ENCODE peak calls at places on chromosomes 12 and 14, in seven cellular contexts. One of them, this sample, is unnamed.
A peak's percentile ranks its signal among the peaks of the same experiment; 100 is the strongest.

GRCh38 chr14:60622920-60623263 is 26.4 kb downstream of the SIX1 start:
- DNase-seq in HCEC 1CT: peak; percentile 67
- DNase-seq in RPMI7951: peak; percentile 48
- DNase-seq in AG08395: peak; percentile 50
- DNase-seq in stimulated activated CD4-positive, alpha-beta T cell treated with anti-CD3 and anti-CD28 coated beads, Interleukin-4, amount 100 ng/mL, for 24 hours: no peak
- DNase-seq in T1000: no peak
- DNase-seq in anterior cingulate cortex: no peak
- DNase-seq in this sample: no peak

GRCh38 chr14:76836029-76836630 is 9.9 kb downstream of the LRRC74A start:
- DNase-seq in anterior cingulate cortex: no peak
- DNase-seq in HCEC 1CT: no peak
- DNase-seq in T1000: no peak
- DNase-seq in stimulated activated CD4-positive, alpha-beta T cell treated with anti-CD3 and anti-CD28 coated beads, Interleukin-4, amount 100 ng/mL, for 24 hours: no peak
- DNase-seq in RPMI7951: peak; percentile 33
- DNase-seq in AG08395: no peak
- DNase-seq in this sample: no peak

GRCh38 chr14:50040401-50040775 is 76.0 kb downstream of the VCPKMT start:
- DNase-seq in AG08395: peak; percentile 58
- DNase-seq in anterior cingulate cortex: no peak
- DNase-seq in stimulated activated CD4-positive, alpha-beta T cell treated with anti-CD3 and anti-CD28 coated beads, Interleukin-4, amount 100 ng/mL, for 24 hours: peak; percentile 46
- DNase-seq in T1000: no peak
- DNase-seq in RPMI7951: peak; percentile 81
- DNase-seq in HCEC 1CT: peak; percentile 86
- DNase-seq in this sample: peak; percentile 53

GRCh38 chr12:58915634-58916033 is 4.7 kb downstream of the LRIG3 start:
- DNase-seq in anterior cingulate cortex: no peak
- DNase-seq in AG08395: peak; percentile 66
- DNase-seq in stimulated activated CD4-positive, alpha-beta T cell treated with anti-CD3 and anti-CD28 coated beads, Interleukin-4, amount 100 ng/mL, for 24 hours: no peak
- DNase-seq in RPMI7951: peak; percentile 64
- DNase-seq in T1000: no peak
- DNase-seq in HCEC 1CT: peak; percentile 60
- DNase-seq in this sample: no peak

GRCh38 chr12:7156259-7157197 is 26.4 kb downstream of the CLSTN3 start:
- DNase-seq in T1000: no peak
- DNase-seq in anterior cingulate cortex: no peak
- DNase-seq in RPMI7951: no peak
- DNase-seq in stimulated activated CD4-positive, alpha-beta T cell treated with anti-CD3 and anti-CD28 coated beads, Interleukin-4, amount 100 ng/mL, for 24 hours: no peak
- DNase-seq in HCEC 1CT: no peak
- DNase-seq in AG08395: no peak
- DNase-seq in this sample: peak; percentile 24

GRCh38 chr14:58738876-58739275 is 101.1 kb downstream of the DACT1 start:
- DNase-seq in stimulated activated CD4-positive, alpha-beta T cell treated with anti-CD3 and anti-CD28 coated beads, Interleukin-4, amount 100 ng/mL, for 24 hours: no peak
- DNase-seq in T1000: no peak
- DNase-seq in RPMI7951: peak; percentile 74
- DNase-seq in AG08395: peak; percentile 20
- DNase-seq in HCEC 1CT: peak; percentile 41
- DNase-seq in anterior cingulate cortex: no peak
- DNase-seq in this sample: no peak

GRCh38 chr12:53624956-53625355 is 1.2 kb downstream of the ATF7 start:
- DNase-seq in T1000: no peak
- DNase-seq in HCEC 1CT: peak; percentile 6
- DNase-seq in anterior cingulate cortex: no peak
- DNase-seq in stimulated activated CD4-positive, alpha-beta T cell treated with anti-CD3 and anti-CD28 coated beads, Interleukin-4, amount 100 ng/mL, for 24 hours: no peak
- DNase-seq in AG08395: no peak
- DNase-seq in RPMI7951: peak; percentile 6
- DNase-seq in this sample: no peak

GRCh38 chr12:102631274-102631673 is 150.9 kb upstream of the IGF1 start:
- DNase-seq in T1000: no peak
- DNase-seq in stimulated activated CD4-positive, alpha-beta T cell treated with anti-CD3 and anti-CD28 coated beads, Interleukin-4, amount 100 ng/mL, for 24 hours: no peak
- DNase-seq in HCEC 1CT: no peak
- DNase-seq in anterior cingulate cortex: no peak
- DNase-seq in RPMI7951: peak; percentile 61
- DNase-seq in AG08395: peak; percentile 90
- DNase-seq in this sample: no peak

GRCh38 chr12:9625019-9625418 is 17.3 kb upstream of the KLRB1 start:
- DNase-seq in AG08395: no peak
- DNase-seq in RPMI7951: no peak
- DNase-seq in T1000: no peak
- DNase-seq in HCEC 1CT: no peak
- DNase-seq in anterior cingulate cortex: no peak
- DNase-seq in stimulated activated CD4-positive, alpha-beta T cell treated with anti-CD3 and anti-CD28 coated beads, Interleukin-4, amount 100 ng/mL, for 24 hours: no peak
- DNase-seq in this sample: no peak

GRCh38 chr12:63223128-63223527 is 72.1 kb upstream of the AVPR1A start:
- DNase-seq in anterior cingulate cortex: no peak
- DNase-seq in stimulated activated CD4-positive, alpha-beta T cell treated with anti-CD3 and anti-CD28 coated beads, Interleukin-4, amount 100 ng/mL, for 24 hours: no peak
- DNase-seq in RPMI7951: no peak
- DNase-seq in HCEC 1CT: no peak
- DNase-seq in AG08395: no peak
- DNase-seq in T1000: no peak
- DNase-seq in this sample: no peak

GRCh38 chr12:754238-754816 is 1.9 kb downstream of the WNK1 start:
- DNase-seq in RPMI7951: peak; percentile 20
- DNase-seq in anterior cingulate cortex: no peak
- DNase-seq in stimulated activated CD4-positive, alpha-beta T cell treated with anti-CD3 and anti-CD28 coated beads, Interleukin-4, amount 100 ng/mL, for 24 hours: peak; percentile 17
- DNase-seq in HCEC 1CT: peak; percentile 9
- DNase-seq in AG08395: no peak
- DNase-seq in T1000: no peak
- DNase-seq in this sample: no peak

GRCh38 chr12:86613306-86613705 is 357.1 kb upstream of the MGAT4C start:
- DNase-seq in anterior cingulate cortex: no peak
- DNase-seq in AG08395: no peak
- DNase-seq in stimulated activated CD4-positive, alpha-beta T cell treated with anti-CD3 and anti-CD28 coated beads, Interleukin-4, amount 100 ng/mL, for 24 hours: no peak
- DNase-seq in RPMI7951: no peak
- DNase-seq in HCEC 1CT: peak; percentile 69
- DNase-seq in T1000: no peak
- DNase-seq in this sample: no peak

This sample was measured in GM13976.